ENCODE peak calls at places on chromosomes 6 and 20, in five cellular contexts. R, T, O, H and V are unnamed samples.
A peak's percentile ranks its signal among the peaks of the same experiment; 100 is the strongest.

GRCh38 chr20:44955270-44955669 is 4.9 kb downstream of the TOMM34 start:
- DNase-seq in O (no peak), R (no peak), H (no peak), T (no peak), V (no peak)

GRCh38 chr6:2148748-2149147 is 96.7 kb downstream of the GMDS start:
- DNase-seq in T (no peak), H (no peak), O (no peak), R (no peak), V (no peak)

GRCh38 chr20:50240092-50240491 is 49.5 kb downstream of the CEBPB start:
- DNase-seq in T (no peak), R (no peak), O (no peak), H (no peak), V (no peak)

GRCh38 chr20:41138527-41139226 is 1.3 kb downstream of the PLCG1 start:
- DNase-seq in T (no peak), O (no peak), R (no peak), H (peak; percentile 40), V (no peak)

GRCh38 chr6:34792605-34793500 is 970 bp downstream of the BLTP3A start:
- DNase-seq in T (peak; percentile 23), H (peak; percentile 57), R (no peak), O (no peak), V (peak; percentile 87)

GRCh38 chr6:125519367-125519766 is 217.6 kb upstream of the HDDC2 start:
- DNase-seq in R (no peak), O (no peak), H (no peak), T (no peak), V (no peak)

GRCh38 chr6:84739866-84740208 is 24.6 kb downstream of the TBX18 start:
- DNase-seq in R (no peak), T (no peak), O (no peak), H (no peak), V (no peak)

GRCh38 chr6:91659881-91660280 is 1073.0 kb upstream of the MAP3K7 start:
- DNase-seq in T (no peak), H (no peak), O (no peak), R (no peak), V (no peak)

GRCh38 chr6:66568271-66568670 is 861.2 kb upstream of the EYS start:
- DNase-seq in R (no peak), T (peak; percentile 0), H (peak; percentile 55), O (no peak), V (peak; percentile 30)

GRCh38 chr20:9323622-9324021 is 190.8 kb upstream of the LAMP5 start:
- DNase-seq in T (peak; percentile 30), O (peak; percentile 7), R (no peak), H (peak; percentile 29), V (no peak)

GRCh38 chr6:115873901-115874300 is 186.8 kb downstream of the FRK start:
- DNase-seq in T (no peak), H (no peak), R (no peak), O (no peak), V (no peak)

GRCh38 chr6:46014511-46015118 is 1.0 kb downstream of the CLIC5 start:
- DNase-seq in R (no peak), H (no peak), T (no peak), O (no peak), V (peak; percentile 7)

GRCh38 chr6:4665489-4666417 is 110.5 kb upstream of the CDYL start:
- DNase-seq in H (no peak), R (no peak), O (no peak), T (no peak), V (no peak)

GRCh38 chr6:12636336-12636735 is 80.2 kb upstream of the PHACTR1 start:
- DNase-seq in H (no peak), R (no peak), T (peak; percentile 1), O (no peak), V (no peak)

GRCh38 chr20:25286917-25287316 is 39.0 kb downstream of the PYGB start:
- DNase-seq in R (no peak), H (no peak), O (no peak), T (no peak), V (no peak)

GRCh38 chr6:3906191-3907019 is 57.2 kb downstream of the FAM50B start:
- DNase-seq in H (peak; percentile 94), T (no peak), R (no peak), O (no peak), V (no peak)

GRCh38 chr20:62348604-62349003 is 18.5 kb downstream of the LAMA5 start:
- DNase-seq in T (no peak), O (no peak), R (no peak), H (no peak), V (no peak)

GRCh38 chr6:19035454-19035853 is 648.3 kb downstream of the RNF144B start:
- DNase-seq in O (no peak), R (no peak), H (no peak), T (no peak), V (no peak)

GRCh38 chr6:39430968-39431523 is 108.5 kb upstream of the KCNK16 start:
- DNase-seq in T (no peak), H (no peak), O (no peak), R (no peak), V (peak; percentile 23)

GRCh38 chr6:85041376-85041775 is 277.0 kb upstream of the TBX18 start:
- DNase-seq in R (no peak), O (no peak), T (no peak), H (no peak), V (peak; percentile 42)

GRCh38 chr20:59258103-59258705 is 42.2 kb upstream of the EDN3 start:
- DNase-seq in H (no peak), R (no peak), O (no peak), T (no peak), V (peak; percentile 89)

GRCh38 chr20:44800398-44801046 is 9.8 kb downstream of the RIMS4 start:
- DNase-seq in R (peak; percentile 43), O (no peak), T (no peak), H (peak; percentile 25), V (peak; percentile 38)

GRCh38 chr20:31740208-31740607 is 1.1 kb downstream of the TPX2 start:
- DNase-seq in H (no peak), O (no peak), T (no peak), R (peak; percentile 35), V (peak; percentile 61)
- TF ChIP-seq MAX in H (no peak), O (no peak), T (no peak), R (no peak), V (no peak)

GRCh38 chr6:110179406-110180227 is at the start of gene WASF1:
- DNase-seq in H (peak; percentile 96), R (peak; percentile 87), O (peak; percentile 97), T (peak; percentile 96), V (peak; percentile 97)
- TF ChIP-seq CTCF in H (peak; percentile 21), R (no peak), O (no peak), T (no peak), V (no peak)

DNA sequence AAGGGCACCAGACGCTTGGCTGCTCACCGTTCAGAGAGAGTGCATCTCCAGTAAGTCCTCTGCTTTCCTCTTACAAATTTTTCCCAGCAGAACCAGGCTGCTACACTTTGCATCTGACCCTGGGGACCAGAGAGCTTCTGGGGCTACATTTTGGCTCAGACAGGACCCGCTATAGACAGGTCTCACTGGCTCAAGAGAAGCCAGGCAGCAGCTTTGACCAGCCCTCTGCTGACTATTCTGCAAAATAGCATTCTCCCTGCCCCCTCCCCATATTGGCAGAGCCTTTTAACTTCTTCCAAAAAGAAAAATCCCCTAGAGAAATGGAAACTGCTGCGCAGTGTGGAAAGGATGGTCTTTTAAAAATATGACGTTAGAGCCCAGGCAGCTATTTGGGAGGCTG is 37.2 kb downstream of the CPXM1 start:
- DNase-seq in O (no peak), R (no peak), T (no peak), H (no peak), V (no peak)
- TF ChIP-seq MAX in O (no peak), R (no peak), T (no peak), H (no peak), V (no peak)

GRCh38 chr6:37058084-37058586 is 52.7 kb downstream of the FGD2 start:
- DNase-seq in H (no peak), T (peak; percentile 58), O (no peak), R (peak; percentile 58), V (no peak)

GRCh38 chr6:37057678-37058077 is 52.2 kb downstream of the FGD2 start:
- DNase-seq in T (no peak), R (no peak), H (no peak), O (no peak), V (no peak)

GRCh38 chr6:37060195-37060559 is 54.7 kb downstream of the FGD2 start:
- DNase-seq in T (no peak), O (no peak), R (no peak), H (no peak), V (no peak)

GRCh38 chr6:37061157-37061804 is 55.8 kb downstream of the FGD2 start:
- DNase-seq in H (no peak), O (no peak), T (no peak), R (no peak), V (no peak)

DNA sequence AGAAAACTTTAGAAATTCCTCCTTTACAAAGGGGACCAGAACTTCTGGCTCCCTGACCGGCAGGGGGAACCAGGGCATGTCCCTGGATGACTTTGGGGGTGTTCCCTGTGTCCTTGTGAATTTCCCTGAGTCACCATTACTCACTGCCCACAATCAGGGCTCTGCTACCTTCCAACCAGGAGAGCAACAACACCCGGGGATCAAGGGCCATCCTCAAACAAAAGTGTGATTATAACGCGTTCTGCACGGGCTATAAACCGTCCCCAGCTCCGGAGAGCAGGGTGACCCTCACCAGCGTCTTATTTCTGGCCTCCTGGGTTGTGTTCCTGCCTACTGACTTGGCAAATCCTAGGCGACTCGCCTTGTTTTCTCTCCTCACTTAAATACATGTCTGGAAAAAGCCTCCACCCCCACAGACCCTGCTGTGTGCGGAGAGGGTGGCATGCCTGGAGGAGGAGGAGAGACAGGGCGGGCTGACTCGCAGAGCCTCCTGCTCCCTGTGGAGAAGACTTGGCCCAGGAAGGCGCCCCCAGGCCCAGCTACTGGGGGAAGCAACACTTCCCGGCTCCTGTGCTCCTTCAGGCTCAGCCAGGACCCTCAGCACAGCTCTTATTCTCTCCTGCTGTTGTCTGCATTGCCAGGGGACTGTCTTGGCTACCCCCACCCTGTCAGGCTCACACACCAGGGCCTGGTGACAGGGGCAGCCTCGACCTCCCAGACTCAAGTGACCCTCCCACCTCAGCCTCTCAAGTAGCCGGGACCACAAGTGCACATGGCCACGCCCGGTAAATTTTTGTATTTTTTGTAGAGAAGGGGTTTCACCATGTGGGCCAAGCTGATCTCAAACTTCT is 54.1 kb downstream of the FGD2 start:
- DNase-seq in T (peak; percentile 95), R (peak; percentile 92), H (peak; percentile 99), O (peak; percentile 96), V (peak; percentile 76)
- TF ChIP-seq CTCF in T (peak; percentile 63), R (peak; percentile 93), H (peak; percentile 92), O (peak; percentile 84), V (peak; percentile 47)

GRCh38 chr6:55980627-55981211 is 105.3 kb upstream of the BMP5 start:
- DNase-seq in H (peak; percentile 42), R (no peak), T (peak; percentile 25), O (peak; percentile 18), V (peak; percentile 48)
- TF ChIP-seq MAX in H (no peak), R (no peak), T (no peak), O (no peak), V (no peak)